ENCODE peak calls at places on chromosome 13, in ten cellular contexts. One of them, this sample, is unnamed.

GRCh38 chr13:23348270-23349126 is 85.0 kb downstream of the SACS start:
- DNase-seq in CD8-positive, alpha-beta memory T cell: no peak
- DNase-seq in skeletal muscle cell: no peak
- DNase-seq in dorsolateral prefrontal cortex: no peak
- DNase-seq in fibroblast of villous mesenchyme: no peak
- DNase-seq in Caco-2: no peak
- DNase-seq in body of pancreas: no peak
- DNase-seq in astrocyte of the spinal cord: no peak
- DNase-seq in IMR-90: no peak
- DNase-seq in small intestine: no peak
- DNase-seq in this sample: peak; percentile 44

GRCh38 chr13:76879876-76880270 is 6.3 kb downstream of the KCTD12 start:
- DNase-seq in small intestine: no peak
- DNase-seq in fibroblast of villous mesenchyme: no peak
- DNase-seq in CD8-positive, alpha-beta memory T cell: no peak
- DNase-seq in body of pancreas: no peak
- DNase-seq in Caco-2: no peak
- DNase-seq in skeletal muscle cell: no peak
- DNase-seq in IMR-90: no peak
- DNase-seq in dorsolateral prefrontal cortex: no peak
- DNase-seq in astrocyte of the spinal cord: no peak
- DNase-seq in this sample: no peak

GRCh38 chr13:32791545-32792172 is 205.4 kb downstream of the PDS5B start:
- DNase-seq in skeletal muscle cell: no peak
- DNase-seq in small intestine: no peak
- DNase-seq in CD8-positive, alpha-beta memory T cell: peak; percentile 48
- DNase-seq in Caco-2: no peak
- DNase-seq in dorsolateral prefrontal cortex: no peak
- DNase-seq in astrocyte of the spinal cord: peak; percentile 16
- DNase-seq in IMR-90: peak; percentile 35
- DNase-seq in body of pancreas: no peak
- DNase-seq in fibroblast of villous mesenchyme: peak; percentile 31
- DNase-seq in this sample: peak; percentile 17

GRCh38 chr13:35961002-35961401 is 170.2 kb downstream of the DCLK1 start:
- DNase-seq in astrocyte of the spinal cord: peak; percentile 62
- DNase-seq in CD8-positive, alpha-beta memory T cell: no peak
- DNase-seq in fibroblast of villous mesenchyme: no peak
- DNase-seq in skeletal muscle cell: peak; percentile 60
- DNase-seq in IMR-90: no peak
- DNase-seq in Caco-2: no peak
- DNase-seq in small intestine: no peak
- DNase-seq in dorsolateral prefrontal cortex: no peak
- DNase-seq in body of pancreas: no peak
- DNase-seq in this sample: peak; percentile 38

GRCh38 chr13:106260352-106260751 is 275.1 kb downstream of the EFNB2 start:
- DNase-seq in IMR-90: no peak
- DNase-seq in Caco-2: no peak
- DNase-seq in CD8-positive, alpha-beta memory T cell: no peak
- DNase-seq in dorsolateral prefrontal cortex: no peak
- DNase-seq in body of pancreas: no peak
- DNase-seq in small intestine: no peak
- DNase-seq in skeletal muscle cell: no peak
- DNase-seq in astrocyte of the spinal cord: no peak
- DNase-seq in fibroblast of villous mesenchyme: no peak
- DNase-seq in this sample: no peak

GRCh38 chr13:75771818-75772217 is 135.7 kb downstream of the LMO7 start:
- DNase-seq in small intestine: no peak
- DNase-seq in body of pancreas: no peak
- DNase-seq in IMR-90: peak; percentile 91
- DNase-seq in CD8-positive, alpha-beta memory T cell: no peak
- DNase-seq in fibroblast of villous mesenchyme: peak; percentile 71
- DNase-seq in Caco-2: no peak
- DNase-seq in dorsolateral prefrontal cortex: no peak
- DNase-seq in astrocyte of the spinal cord: peak; percentile 84
- DNase-seq in skeletal muscle cell: peak; percentile 47
- DNase-seq in this sample: peak; percentile 82

GRCh38 chr13:28268800-28269223 is 130.5 kb downstream of the PAN3 start:
- DNase-seq in skeletal muscle cell: no peak
- DNase-seq in astrocyte of the spinal cord: no peak
- DNase-seq in body of pancreas: no peak
- DNase-seq in dorsolateral prefrontal cortex: no peak
- DNase-seq in CD8-positive, alpha-beta memory T cell: no peak
- DNase-seq in small intestine: no peak
- DNase-seq in IMR-90: no peak
- DNase-seq in fibroblast of villous mesenchyme: no peak
- DNase-seq in Caco-2: no peak
- DNase-seq in this sample: no peak

GRCh38 chr13:110875243-110875642 is 39.6 kb downstream of the ANKRD10 start:
- DNase-seq in CD8-positive, alpha-beta memory T cell: no peak
- DNase-seq in fibroblast of villous mesenchyme: no peak
- DNase-seq in small intestine: no peak
- DNase-seq in Caco-2: no peak
- DNase-seq in body of pancreas: no peak
- DNase-seq in IMR-90: no peak
- DNase-seq in dorsolateral prefrontal cortex: no peak
- DNase-seq in skeletal muscle cell: no peak
- DNase-seq in astrocyte of the spinal cord: no peak
- DNase-seq in this sample: no peak

GRCh38 chr13:37293295-37293694 is 187.8 kb upstream of the CSNK1A1L start:
- DNase-seq in skeletal muscle cell: no peak
- DNase-seq in fibroblast of villous mesenchyme: no peak
- DNase-seq in astrocyte of the spinal cord: no peak
- DNase-seq in small intestine: no peak
- DNase-seq in Caco-2: no peak
- DNase-seq in dorsolateral prefrontal cortex: no peak
- DNase-seq in body of pancreas: no peak
- DNase-seq in CD8-positive, alpha-beta memory T cell: no peak
- DNase-seq in IMR-90: no peak
- DNase-seq in this sample: no peak

GRCh38 chr13:20425819-20426219 is 99.8 kb downstream of the CRYL1 start:
- DNase-seq in CD8-positive, alpha-beta memory T cell: no peak
- DNase-seq in skeletal muscle cell: no peak
- DNase-seq in dorsolateral prefrontal cortex: no peak
- DNase-seq in fibroblast of villous mesenchyme: no peak
- DNase-seq in Caco-2: no peak
- DNase-seq in astrocyte of the spinal cord: no peak
- DNase-seq in IMR-90: no peak
- DNase-seq in small intestine: no peak
- DNase-seq in body of pancreas: no peak
- DNase-seq in this sample: no peak

GRCh38 chr13:20424959-20425358 is 100.7 kb downstream of the CRYL1 start:
- DNase-seq in body of pancreas: no peak
- DNase-seq in small intestine: no peak
- DNase-seq in fibroblast of villous mesenchyme: no peak
- DNase-seq in astrocyte of the spinal cord: peak; percentile 92
- DNase-seq in IMR-90: no peak
- DNase-seq in CD8-positive, alpha-beta memory T cell: no peak
- DNase-seq in skeletal muscle cell: no peak
- DNase-seq in dorsolateral prefrontal cortex: no peak
- DNase-seq in Caco-2: no peak
- DNase-seq in this sample: no peak

GRCh38 chr13:20426766-20427448 is 98.8 kb downstream of the CRYL1 start:
- DNase-seq in IMR-90: peak; percentile 32
- DNase-seq in CD8-positive, alpha-beta memory T cell: no peak
- DNase-seq in dorsolateral prefrontal cortex: no peak
- DNase-seq in astrocyte of the spinal cord: no peak
- DNase-seq in small intestine: no peak
- DNase-seq in body of pancreas: no peak
- DNase-seq in skeletal muscle cell: no peak
- DNase-seq in Caco-2: no peak
- DNase-seq in fibroblast of villous mesenchyme: peak; percentile 31
- DNase-seq in this sample: no peak

GRCh38 chr13:20422362-20422761 is 103.3 kb downstream of the CRYL1 start:
- DNase-seq in skeletal muscle cell: no peak
- DNase-seq in astrocyte of the spinal cord: no peak
- DNase-seq in dorsolateral prefrontal cortex: no peak
- DNase-seq in Caco-2: no peak
- DNase-seq in fibroblast of villous mesenchyme: no peak
- DNase-seq in body of pancreas: no peak
- DNase-seq in CD8-positive, alpha-beta memory T cell: no peak
- DNase-seq in small intestine: no peak
- DNase-seq in IMR-90: no peak
- DNase-seq in this sample: no peak

GRCh38 chr13:20424559-20424852 is 101.2 kb downstream of the CRYL1 start:
- DNase-seq in skeletal muscle cell: no peak
- DNase-seq in fibroblast of villous mesenchyme: no peak
- DNase-seq in dorsolateral prefrontal cortex: no peak
- DNase-seq in IMR-90: no peak
- DNase-seq in astrocyte of the spinal cord: peak; percentile 11
- DNase-seq in body of pancreas: no peak
- DNase-seq in Caco-2: no peak
- DNase-seq in CD8-positive, alpha-beta memory T cell: no peak
- DNase-seq in small intestine: no peak
- DNase-seq in this sample: no peak
- H3K4me3 ChIP-seq in skeletal muscle cell: no peak overlapping the region
- H3K4me3 ChIP-seq in fibroblast of villous mesenchyme: no peak overlapping the region
- H3K4me3 ChIP-seq in dorsolateral prefrontal cortex: no peak overlapping the region
- H3K4me3 ChIP-seq in IMR-90: no peak overlapping the region
- H3K4me3 ChIP-seq in astrocyte of the spinal cord: no peak overlapping the region
- H3K4me3 ChIP-seq in body of pancreas: no peak overlapping the region
- H3K4me3 ChIP-seq in Caco-2: no peak overlapping the region
- H3K4me3 ChIP-seq in CD8-positive, alpha-beta memory T cell: no peak overlapping the region
- H3K4me3 ChIP-seq in small intestine: no peak overlapping the region
- H3K4me3 ChIP-seq in this sample: no peak overlapping the region

DNA sequence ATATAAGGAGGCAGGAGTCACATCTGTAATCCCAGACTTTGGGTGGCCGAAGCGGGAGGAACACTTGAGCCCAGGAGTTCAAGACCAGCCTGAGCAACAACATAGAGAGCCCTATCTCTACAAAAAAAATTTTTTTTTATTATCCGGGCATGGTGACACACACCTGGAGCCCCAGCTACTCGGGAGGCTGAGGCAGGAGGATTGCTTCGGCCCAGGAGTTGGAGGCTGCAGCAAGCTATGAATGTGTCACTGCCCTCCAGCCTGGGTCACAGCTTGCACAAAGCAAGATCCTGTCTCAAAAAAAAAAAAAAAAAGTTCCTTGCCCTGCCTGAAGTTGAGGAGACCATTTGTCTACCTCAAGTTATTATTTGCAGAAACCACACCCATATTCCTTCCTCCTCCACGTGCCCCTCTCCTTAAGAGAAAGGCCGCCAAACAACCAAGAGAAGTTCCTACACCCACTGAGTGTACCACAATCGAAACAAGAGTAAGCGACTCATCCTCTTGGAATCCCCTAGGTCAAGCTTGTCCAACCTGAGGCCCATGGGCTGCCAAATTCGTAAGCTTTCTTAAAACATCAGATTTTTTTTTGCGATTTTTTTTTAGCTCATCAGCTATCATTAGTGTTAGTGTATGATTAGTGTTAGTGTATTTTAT is 2.2 kb downstream of the ABCC4 start:
- DNase-seq in fibroblast of villous mesenchyme: peak; percentile 79
- DNase-seq in dorsolateral prefrontal cortex: no peak
- DNase-seq in IMR-90: peak; percentile 94
- DNase-seq in body of pancreas: no peak
- DNase-seq in Caco-2: peak; percentile 61
- DNase-seq in small intestine: no peak
- DNase-seq in astrocyte of the spinal cord: peak; percentile 83
- DNase-seq in skeletal muscle cell: peak; percentile 68
- DNase-seq in CD8-positive, alpha-beta memory T cell: no peak
- DNase-seq in this sample: peak; percentile 23
- H3K4me3 ChIP-seq in fibroblast of villous mesenchyme: peak overlapping the region; percentile 81
- H3K4me3 ChIP-seq in dorsolateral prefrontal cortex: no peak overlapping the region
- H3K4me3 ChIP-seq in IMR-90: no peak overlapping the region
- H3K4me3 ChIP-seq in body of pancreas: no peak overlapping the region
- H3K4me3 ChIP-seq in Caco-2: no peak overlapping the region
- H3K4me3 ChIP-seq in small intestine: no peak overlapping the region
- H3K4me3 ChIP-seq in astrocyte of the spinal cord: no peak overlapping the region
- H3K4me3 ChIP-seq in skeletal muscle cell: no peak overlapping the region
- H3K4me3 ChIP-seq in CD8-positive, alpha-beta memory T cell: no peak overlapping the region
- H3K4me3 ChIP-seq in this sample: no peak overlapping the region

GRCh38 chr13:51647067-51647466 is 62.8 kb downstream of the WDFY2 start:
- DNase-seq in astrocyte of the spinal cord: no peak
- DNase-seq in Caco-2: no peak
- DNase-seq in small intestine: no peak
- DNase-seq in skeletal muscle cell: no peak
- DNase-seq in fibroblast of villous mesenchyme: no peak
- DNase-seq in body of pancreas: no peak
- DNase-seq in IMR-90: no peak
- DNase-seq in dorsolateral prefrontal cortex: no peak
- DNase-seq in CD8-positive, alpha-beta memory T cell: no peak
- DNase-seq in this sample: no peak

GRCh38 chr13:51646041-51646670 is 61.9 kb downstream of the WDFY2 start:
- DNase-seq in CD8-positive, alpha-beta memory T cell: no peak
- DNase-seq in body of pancreas: no peak
- DNase-seq in fibroblast of villous mesenchyme: no peak
- DNase-seq in skeletal muscle cell: no peak
- DNase-seq in Caco-2: no peak
- DNase-seq in IMR-90: no peak
- DNase-seq in astrocyte of the spinal cord: no peak
- DNase-seq in small intestine: no peak
- DNase-seq in dorsolateral prefrontal cortex: no peak
- DNase-seq in this sample: no peak

GRCh38 chr13:51643882-51644281 is 59.6 kb downstream of the WDFY2 start:
- DNase-seq in IMR-90: peak; percentile 95
- DNase-seq in fibroblast of villous mesenchyme: peak; percentile 83
- DNase-seq in dorsolateral prefrontal cortex: no peak
- DNase-seq in small intestine: no peak
- DNase-seq in CD8-positive, alpha-beta memory T cell: no peak
- DNase-seq in Caco-2: no peak
- DNase-seq in skeletal muscle cell: peak; percentile 90
- DNase-seq in body of pancreas: no peak
- DNase-seq in astrocyte of the spinal cord: peak; percentile 94
- DNase-seq in this sample: peak; percentile 87

GRCh38 chr13:51644649-51645048 is 60.4 kb downstream of the WDFY2 start:
- DNase-seq in dorsolateral prefrontal cortex: no peak
- DNase-seq in skeletal muscle cell: no peak
- DNase-seq in IMR-90: peak; percentile 21
- DNase-seq in body of pancreas: peak; percentile 34
- DNase-seq in Caco-2: no peak
- DNase-seq in fibroblast of villous mesenchyme: peak; percentile 17
- DNase-seq in CD8-positive, alpha-beta memory T cell: no peak
- DNase-seq in small intestine: no peak
- DNase-seq in astrocyte of the spinal cord: peak; percentile 68
- DNase-seq in this sample: peak; percentile 39

GRCh38 chr13:51645154-51645650 is 60.9 kb downstream of the WDFY2 start:
- DNase-seq in fibroblast of villous mesenchyme: peak; percentile 86
- DNase-seq in Caco-2: no peak
- DNase-seq in skeletal muscle cell: peak; percentile 58
- DNase-seq in IMR-90: peak; percentile 57
- DNase-seq in body of pancreas: no peak
- DNase-seq in dorsolateral prefrontal cortex: no peak
- DNase-seq in CD8-positive, alpha-beta memory T cell: no peak
- DNase-seq in small intestine: no peak
- DNase-seq in astrocyte of the spinal cord: peak; percentile 86
- DNase-seq in this sample: peak; percentile 81
- H3K4me3 ChIP-seq in fibroblast of villous mesenchyme: no peak overlapping the region
- H3K4me3 ChIP-seq in Caco-2: no peak overlapping the region
- H3K4me3 ChIP-seq in skeletal muscle cell: no peak overlapping the region
- H3K4me3 ChIP-seq in IMR-90: no peak overlapping the region
- H3K4me3 ChIP-seq in body of pancreas: no peak overlapping the region
- H3K4me3 ChIP-seq in dorsolateral prefrontal cortex: no peak overlapping the region
- H3K4me3 ChIP-seq in CD8-positive, alpha-beta memory T cell: peak overlapping the region; percentile 17
- H3K4me3 ChIP-seq in small intestine: no peak overlapping the region
- H3K4me3 ChIP-seq in astrocyte of the spinal cord: no peak overlapping the region
- H3K4me3 ChIP-seq in this sample: peak overlapping the region; percentile 44

DNA sequence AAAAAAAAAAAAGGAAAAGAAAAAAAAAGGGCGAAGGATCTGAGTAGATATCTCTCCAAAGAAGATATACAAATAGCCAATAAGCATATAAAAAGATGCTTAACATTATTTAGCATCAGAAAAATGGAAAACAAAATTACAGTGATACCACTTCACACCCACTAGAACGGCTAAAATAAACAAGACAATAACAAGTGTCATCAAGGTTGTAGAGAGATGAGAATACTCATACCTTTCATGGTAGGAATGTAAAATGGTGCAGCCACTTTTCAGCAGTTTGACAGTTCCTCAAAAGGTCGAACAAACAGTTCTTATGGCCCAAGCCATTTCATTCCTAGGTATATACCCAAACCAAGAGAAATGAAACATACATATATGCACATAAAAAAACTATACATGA is 33.5 kb downstream of the FOXO1 start:
- DNase-seq in small intestine: no peak
- DNase-seq in CD8-positive, alpha-beta memory T cell: no peak
- DNase-seq in skeletal muscle cell: no peak
- DNase-seq in fibroblast of villous mesenchyme: no peak
- DNase-seq in Caco-2: no peak
- DNase-seq in body of pancreas: no peak
- DNase-seq in IMR-90: no peak
- DNase-seq in dorsolateral prefrontal cortex: no peak
- DNase-seq in astrocyte of the spinal cord: no peak
- DNase-seq in this sample: no peak
- H3K4me3 ChIP-seq in small intestine: no peak overlapping the region
- H3K4me3 ChIP-seq in CD8-positive, alpha-beta memory T cell: no peak overlapping the region
- H3K4me3 ChIP-seq in skeletal muscle cell: no peak overlapping the region
- H3K4me3 ChIP-seq in fibroblast of villous mesenchyme: no peak overlapping the region
- H3K4me3 ChIP-seq in Caco-2: no peak overlapping the region
- H3K4me3 ChIP-seq in body of pancreas: no peak overlapping the region
- H3K4me3 ChIP-seq in IMR-90: no peak overlapping the region
- H3K4me3 ChIP-seq in dorsolateral prefrontal cortex: no peak overlapping the region
- H3K4me3 ChIP-seq in astrocyte of the spinal cord: no peak overlapping the region
- H3K4me3 ChIP-seq in this sample: no peak overlapping the region

This sample was measured in adipocyte.